ENCODE peak calls at places on chromosomes 16 and 17, in seven cellular contexts. One of them, this sample, is unnamed.

GRCh38 chr17:37088459-37088858 is 139.7 kb downstream of the AATF start:
- DNase-seq in Calu3: peak; percentile 83
- DNase-seq in CD8-positive, alpha-beta T cell: no peak
- DNase-seq in COR-L47: no peak
- DNase-seq in GM12892: no peak
- DNase-seq in GM12864: no peak
- DNase-seq in iris pigment epithelial cell: peak; percentile 21
- DNase-seq in this sample: no peak

GRCh38 chr17:4541328-4542002 is 13.7 kb downstream of the MYBBP1A start:
- DNase-seq in Calu3: no peak
- DNase-seq in CD8-positive, alpha-beta T cell: no peak
- DNase-seq in COR-L47: no peak
- DNase-seq in GM12892: no peak
- DNase-seq in GM12864: no peak
- DNase-seq in iris pigment epithelial cell: no peak
- DNase-seq in this sample: no peak

GRCh38 chr17:67377727-67378443 is 804 bp downstream of the PITPNC1 start:
- DNase-seq in Calu3: peak; percentile 57
- DNase-seq in CD8-positive, alpha-beta T cell: peak; percentile 38
- DNase-seq in COR-L47: peak; percentile 26
- DNase-seq in GM12892: peak; percentile 50
- DNase-seq in GM12864: no peak
- DNase-seq in iris pigment epithelial cell: peak; percentile 38
- DNase-seq in this sample: no peak

GRCh38 chr17:78745407-78746088 is 36.5 kb downstream of the CYTH1 start:
- DNase-seq in Calu3: peak; percentile 38
- DNase-seq in CD8-positive, alpha-beta T cell: no peak
- DNase-seq in COR-L47: peak; percentile 12
- DNase-seq in GM12892: no peak
- DNase-seq in GM12864: no peak
- DNase-seq in iris pigment epithelial cell: peak; percentile 47
- DNase-seq in this sample: no peak

GRCh38 chr17:77304746-77305473 is 164.1 kb downstream of the SEC14L1 start:
- DNase-seq in Calu3: no peak
- DNase-seq in CD8-positive, alpha-beta T cell: no peak
- DNase-seq in COR-L47: no peak
- DNase-seq in GM12892: no peak
- DNase-seq in GM12864: no peak
- DNase-seq in iris pigment epithelial cell: no peak
- DNase-seq in this sample: no peak

GRCh38 chr16:13866073-13866472 is 53.9 kb upstream of the ERCC4 start:
- DNase-seq in Calu3: peak; percentile 89
- DNase-seq in CD8-positive, alpha-beta T cell: no peak
- DNase-seq in COR-L47: peak; percentile 50
- DNase-seq in GM12892: peak; percentile 32
- DNase-seq in GM12864: peak; percentile 7
- DNase-seq in iris pigment epithelial cell: peak; percentile 82
- DNase-seq in this sample: no peak

GRCh38 chr16:29674188-29674587 is 4.8 kb upstream of the QPRT start:
- DNase-seq in Calu3: no peak
- DNase-seq in CD8-positive, alpha-beta T cell: no peak
- DNase-seq in COR-L47: peak; percentile 18
- DNase-seq in GM12892: no peak
- DNase-seq in GM12864: no peak
- DNase-seq in iris pigment epithelial cell: peak; percentile 54
- DNase-seq in this sample: no peak

GRCh38 chr16:58377932-58378331 is 14.3 kb upstream of the GINS3 start:
- DNase-seq in Calu3: no peak
- DNase-seq in CD8-positive, alpha-beta T cell: no peak
- DNase-seq in COR-L47: no peak
- DNase-seq in GM12892: no peak
- DNase-seq in GM12864: no peak
- DNase-seq in iris pigment epithelial cell: peak; percentile 4
- DNase-seq in this sample: no peak

GRCh38 chr17:29620271-29620670 is 2.4 kb downstream of the CORO6 start:
- DNase-seq in Calu3: no peak
- DNase-seq in CD8-positive, alpha-beta T cell: no peak
- DNase-seq in COR-L47: no peak
- DNase-seq in GM12892: no peak
- DNase-seq in GM12864: no peak
- DNase-seq in iris pigment epithelial cell: peak; percentile 66
- DNase-seq in this sample: no peak

GRCh38 chr16:11386791-11387546 is 41.7 kb downstream of the RMI2 start:
- DNase-seq in Calu3: no peak
- DNase-seq in CD8-positive, alpha-beta T cell: no peak
- DNase-seq in COR-L47: no peak
- DNase-seq in GM12892: no peak
- DNase-seq in GM12864: no peak
- DNase-seq in iris pigment epithelial cell: no peak
- DNase-seq in this sample: no peak

GRCh38 chr17:74104921-74105320 is 98.6 kb upstream of the RPL38 start:
- DNase-seq in Calu3: no peak
- DNase-seq in CD8-positive, alpha-beta T cell: no peak
- DNase-seq in COR-L47: no peak
- DNase-seq in GM12892: no peak
- DNase-seq in GM12864: no peak
- DNase-seq in iris pigment epithelial cell: no peak
- DNase-seq in this sample: no peak

GRCh38 chr17:29115906-29116651 is 64.1 kb downstream of the MYO18A start:
- DNase-seq in Calu3: peak; percentile 47
- DNase-seq in CD8-positive, alpha-beta T cell: no peak
- DNase-seq in COR-L47: peak; percentile 86
- DNase-seq in GM12892: no peak
- DNase-seq in GM12864: no peak
- DNase-seq in iris pigment epithelial cell: peak; percentile 45
- DNase-seq in this sample: no peak

GRCh38 chr17:52383493-52384100 is 225.1 kb upstream of the CA10 start:
- DNase-seq in Calu3: peak; percentile 17
- DNase-seq in CD8-positive, alpha-beta T cell: no peak
- DNase-seq in COR-L47: peak; percentile 49
- DNase-seq in GM12892: peak; percentile 1
- DNase-seq in GM12864: peak; percentile 4
- DNase-seq in iris pigment epithelial cell: peak; percentile 25
- DNase-seq in this sample: no peak

GRCh38 chr16:23270654-23271053 is 31.4 kb upstream of the SCNN1B start:
- DNase-seq in Calu3: no peak
- DNase-seq in CD8-positive, alpha-beta T cell: no peak
- DNase-seq in COR-L47: no peak
- DNase-seq in GM12892: no peak
- DNase-seq in GM12864: no peak
- DNase-seq in iris pigment epithelial cell: no peak
- DNase-seq in this sample: no peak

GRCh38 chr17:2780256-2780655 is 16.0 kb upstream of the RAP1GAP2 start:
- DNase-seq in Calu3: no peak
- DNase-seq in CD8-positive, alpha-beta T cell: no peak
- DNase-seq in COR-L47: no peak
- DNase-seq in GM12892: no peak
- DNase-seq in GM12864: no peak
- DNase-seq in iris pigment epithelial cell: no peak
- DNase-seq in this sample: no peak

GRCh38 chr16:89873109-89873821 is at the start of gene TCF25:
- DNase-seq in Calu3: peak; percentile 89
- DNase-seq in CD8-positive, alpha-beta T cell: peak; percentile 74
- DNase-seq in COR-L47: peak; percentile 86
- DNase-seq in GM12892: peak; percentile 80
- DNase-seq in GM12864: no peak
- DNase-seq in iris pigment epithelial cell: peak; percentile 77
- DNase-seq in this sample: peak; percentile 37

GRCh38 chr16:12002447-12003006 is 26.0 kb downstream of the SNX29 start:
- DNase-seq in Calu3: no peak
- DNase-seq in CD8-positive, alpha-beta T cell: no peak
- DNase-seq in COR-L47: no peak
- DNase-seq in GM12892: no peak
- DNase-seq in GM12864: no peak
- DNase-seq in iris pigment epithelial cell: peak; percentile 51
- DNase-seq in this sample: no peak

GRCh38 chr17:76678330-76678729 is 32.4 kb downstream of the MXRA7 start:
- DNase-seq in Calu3: no peak
- DNase-seq in CD8-positive, alpha-beta T cell: peak; percentile 12
- DNase-seq in COR-L47: no peak
- DNase-seq in GM12892: no peak
- DNase-seq in GM12864: no peak
- DNase-seq in iris pigment epithelial cell: no peak
- DNase-seq in this sample: no peak

GRCh38 chr17:57986841-57987581 is 1.0 kb downstream of the VEZF1 start:
- DNase-seq in Calu3: peak; percentile 38
- DNase-seq in CD8-positive, alpha-beta T cell: no peak
- DNase-seq in COR-L47: no peak
- DNase-seq in GM12892: no peak
- DNase-seq in GM12864: no peak
- DNase-seq in iris pigment epithelial cell: peak; percentile 87
- DNase-seq in this sample: no peak

GRCh38 chr16:83176802-83177201 is 550.0 kb downstream of the CDH13 start:
- DNase-seq in Calu3: no peak
- DNase-seq in CD8-positive, alpha-beta T cell: no peak
- DNase-seq in COR-L47: no peak
- DNase-seq in GM12892: no peak
- DNase-seq in GM12864: no peak
- DNase-seq in iris pigment epithelial cell: no peak
- DNase-seq in this sample: no peak

GRCh38 chr17:81160306-81160705 is 5.0 kb upstream of the PVALEF start:
- DNase-seq in Calu3: no peak
- DNase-seq in CD8-positive, alpha-beta T cell: no peak
- DNase-seq in COR-L47: no peak
- DNase-seq in GM12892: no peak
- DNase-seq in GM12864: no peak
- DNase-seq in iris pigment epithelial cell: no peak
- DNase-seq in this sample: no peak

GRCh38 chr17:17448723-17449122 is 28.1 kb upstream of the MED9 start:
- DNase-seq in Calu3: no peak
- DNase-seq in CD8-positive, alpha-beta T cell: no peak
- DNase-seq in COR-L47: no peak
- DNase-seq in GM12892: no peak
- DNase-seq in GM12864: no peak
- DNase-seq in iris pigment epithelial cell: no peak
- DNase-seq in this sample: no peak

GRCh38 chr16:66137853-66138252 is 228.6 kb upstream of the CDH5 start:
- DNase-seq in Calu3: no peak
- DNase-seq in CD8-positive, alpha-beta T cell: no peak
- DNase-seq in COR-L47: no peak
- DNase-seq in GM12892: no peak
- DNase-seq in GM12864: no peak
- DNase-seq in iris pigment epithelial cell: no peak
- DNase-seq in this sample: no peak

This sample was measured in SIG-M5.